ENCODE peak calls at places on chromosome 17, in six cellular contexts. R is neuronal stem cell, D is neural progenitor cell, K is PC-3, E is fibroblast of lung, O is GM12878. T is an unnamed sample.

GRCh38 chr17:35006961-35007360 is 26.6 kb downstream of the LIG3 start:
- DNase-seq in R (no peak), D (no peak), K (no peak), E (no peak), O (no peak), T (no peak)

GRCh38 chr17:75392559-75392958 is 12.9 kb downstream of the GRB2 start:
- DNase-seq in R (no peak), D (no peak), K (peak), E (no peak), O (no peak), T (no peak)

GRCh38 chr17:73691321-73691766 is 47.1 kb upstream of the SDK2 start:
- DNase-seq in R (no peak), D (no peak), K (no peak), E (no peak), O (no peak), T (no peak)

GRCh38 chr17:68455756-68456528 is 1.4 kb downstream of the WIPI1 start:
- DNase-seq in R (no peak), D (no peak), K (peak), E (peak), O (no peak), T (no peak)

GRCh38 chr17:45732926-45733505 is 51.1 kb upstream of the CRHR1 start:
- DNase-seq in R (no peak), D (no peak), K (no peak), E (no peak), O (no peak), T (no peak)

GRCh38 chr17:20823890-20824289 is 218.9 kb downstream of the USP22 start:
- DNase-seq in R (no peak), D (no peak), K (no peak), E (no peak), O (no peak), T (no peak)

GRCh38 chr17:33667671-33668070 is 374.6 kb upstream of the ASIC2 start:
- DNase-seq in R (no peak), D (no peak), K (no peak), E (no peak), O (no peak), T (peak)

GRCh38 chr17:68697850-68698313 is 96.7 kb upstream of the FAM20A start:
- DNase-seq in R (no peak), D (no peak), K (no peak), E (peak), O (no peak), T (no peak)

GRCh38 chr17:767076-767475 is 15.0 kb downstream of the GLOD4 start:
- DNase-seq in R (no peak), D (no peak), K (no peak), E (no peak), O (no peak), T (no peak)

GRCh38 chr17:37327341-37328090 is 48.3 kb upstream of the C17orf78 start:
- DNase-seq in R (no peak), D (no peak), K (no peak), E (peak), O (no peak), T (no peak)

GRCh38 chr17:27408891-27409290 is 47.4 kb upstream of the KSR1 start:
- DNase-seq in R (no peak), D (no peak), K (no peak), E (peak), O (no peak), T (peak)

GRCh38 chr17:35312790-35313711 is 60.4 kb downstream of the SLFN11 start:
- DNase-seq in R (peak), D (peak), K (peak), E (peak), O (peak), T (peak)

GRCh38 chr17:3801792-3802191 is 804 bp upstream of the ITGAE start:
- DNase-seq in R (no peak), D (no peak), K (no peak), E (no peak), O (no peak), T (no peak)

GRCh38 chr17:76536511-76537287 is 810 bp downstream of the CYGB start:
- DNase-seq in R (no peak), D (no peak), K (no peak), E (no peak), O (no peak), T (no peak)

GRCh38 chr17:16352838-16353701 is at the start of gene CENPV:
- DNase-seq in R (peak), D (peak), K (no peak), E (peak), O (no peak), T (peak)

GRCh38 chr17:2849327-2849670 is 53.1 kb downstream of the RAP1GAP2 start:
- DNase-seq in R (no peak), D (peak), K (no peak), E (no peak), O (no peak), T (no peak)

GRCh38 chr17:83149761-83150251 is 70.4 kb downstream of the METRNL start:
- DNase-seq in R (no peak), D (no peak), K (no peak), E (peak), O (no peak), T (no peak)

GRCh38 chr17:55588858-55589257 is 77.6 kb upstream of the SMIM36 start:
- DNase-seq in R (no peak), D (no peak), K (no peak), E (peak), O (no peak), T (peak)

GRCh38 chr17:47295037-47295873 is 28.5 kb upstream of the EFCAB13 start:
- DNase-seq in R (peak), D (peak), K (no peak), E (no peak), O (no peak), T (no peak)

GRCh38 chr17:43043306-43043705 is 18.3 kb downstream of the RND2 start:
- DNase-seq in R (no peak), D (no peak), K (no peak), E (peak), O (no peak), T (no peak)

GRCh38 chr17:10096556-10096955 is 101.8 kb downstream of the GAS7 start:
- DNase-seq in R (no peak), D (no peak), K (no peak), E (no peak), O (no peak), T (no peak)

GRCh38 chr17:57401556-57402488 is 145.5 kb downstream of the MSI2 start:
- DNase-seq in R (no peak), D (peak), K (no peak), E (no peak), O (no peak), T (no peak)

GRCh38 chr17:67018429-67019125 is 25.8 kb upstream of the CACNG1 start:
- DNase-seq in R (no peak), D (no peak), K (no peak), E (no peak), O (no peak), T (no peak)

GRCh38 chr17:63405741-63406261 is 40.3 kb downstream of the CYB561 start:
- DNase-seq in R (no peak), D (peak), K (peak), E (peak), O (no peak), T (peak)

GRCh38 chr17:8463089-8463488 is 27.4 kb downstream of the NDEL1 start:
- DNase-seq in R (no peak), D (no peak), K (no peak), E (no peak), O (no peak), T (no peak)

GRCh38 chr17:81340606-81341346 is 45.7 kb upstream of the SLC38A10 start:
- DNase-seq in R (no peak), D (no peak), K (peak), E (peak), O (no peak), T (peak)

GRCh38 chr17:29149431-29150064 is 30.6 kb downstream of the MYO18A start:
- DNase-seq in R (no peak), D (no peak), K (no peak), E (no peak), O (no peak), T (no peak)

GRCh38 chr17:36623281-36623680 is 21.9 kb downstream of the MRM1 start:
- DNase-seq in R (no peak), D (no peak), K (no peak), E (no peak), O (no peak), T (no peak)

GRCh38 chr17:40319651-40320550 is 10.9 kb downstream of the RARA start:
- DNase-seq in R (no peak), D (no peak), K (no peak), E (no peak), O (no peak), T (no peak)

GRCh38 chr17:63356275-63356905 is 89.7 kb downstream of the CYB561 start:
- DNase-seq in R (no peak), D (no peak), K (peak), E (peak), O (no peak), T (peak)

GRCh38 chr17:43434902-43435319 is 36.1 kb downstream of the ARL4D start:
- DNase-seq in R (no peak), D (no peak), K (peak), E (peak), O (no peak), T (no peak)

GRCh38 chr17:35731239-35731931 is at the start of gene RASL10B:
- DNase-seq in R (peak), D (peak), K (no peak), E (peak), O (no peak), T (peak)

GRCh38 chr17:4127555-4127954 is 15.3 kb downstream of the ZZEF1 start:
- DNase-seq in R (no peak), D (no peak), K (no peak), E (no peak), O (no peak), T (no peak)

GRCh38 chr17:9644910-9645751 is at the start of gene USP43:
- DNase-seq in R (peak), D (peak), K (peak), E (peak), O (no peak), T (no peak)

GRCh38 chr17:2050246-2050866 is 4.5 kb upstream of the HIC1 start:
- DNase-seq in R (peak), D (peak), K (peak), E (peak), O (no peak), T (peak)

GRCh38 chr17:3030096-3030495 is 33.3 kb downstream of the OR1D5 start:
- DNase-seq in R (no peak), D (no peak), K (peak), E (peak), O (no peak), T (peak)

GRCh38 chr17:65559483-65559801 is 2.0 kb downstream of the AXIN2 start:
- DNase-seq in R (no peak), D (peak), K (no peak), E (peak), O (no peak), T (peak)
- H3K9ac ChIP-seq in R (peak), D (peak), K (peak), E (no peak), O (peak), T (no peak)

GRCh38 chr17:78882546-78883089 is 20.4 kb downstream of the CEP295NL start:
- DNase-seq in R (no peak), D (no peak), K (no peak), E (no peak), O (no peak), T (no peak)
- H3K9ac ChIP-seq in R (no peak), D (no peak), K (peak), E (peak), O (no peak), T (peak)

GRCh38 chr17:50219345-50219744 is 17.9 kb upstream of the COL1A1 start:
- DNase-seq in R (no peak), D (no peak), K (peak), E (peak), O (no peak), T (no peak)
- H3K9ac ChIP-seq in R (no peak), D (no peak), K (peak), E (peak), O (no peak), T (no peak)

DNA sequence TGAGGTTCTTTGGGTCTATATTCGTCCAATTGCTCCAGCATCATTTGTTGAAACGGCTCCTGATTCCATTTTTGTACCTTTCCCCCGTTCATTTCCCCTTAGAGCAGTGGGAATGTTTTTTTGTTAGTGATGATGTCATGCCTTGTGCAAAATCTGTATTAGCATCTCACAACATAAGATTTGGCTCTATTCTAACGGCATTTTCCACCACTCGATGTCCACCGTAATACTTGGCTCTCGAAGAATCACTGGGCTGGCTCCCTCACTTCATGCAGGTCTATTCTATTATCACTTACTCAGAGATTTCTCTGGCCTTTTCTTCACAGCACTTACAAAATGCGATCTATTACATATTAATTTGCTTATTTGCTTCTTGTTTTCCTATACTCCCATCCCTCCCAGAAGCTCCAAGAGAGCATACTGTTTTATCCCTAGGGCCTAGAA is 571 bp upstream of the NME1 start:
- DNase-seq in R (no peak), D (no peak), K (peak), E (peak), O (no peak), T (no peak)
- H3K9ac ChIP-seq in R (no peak), D (peak), K (peak), E (peak), O (peak), T (peak)

DNA sequence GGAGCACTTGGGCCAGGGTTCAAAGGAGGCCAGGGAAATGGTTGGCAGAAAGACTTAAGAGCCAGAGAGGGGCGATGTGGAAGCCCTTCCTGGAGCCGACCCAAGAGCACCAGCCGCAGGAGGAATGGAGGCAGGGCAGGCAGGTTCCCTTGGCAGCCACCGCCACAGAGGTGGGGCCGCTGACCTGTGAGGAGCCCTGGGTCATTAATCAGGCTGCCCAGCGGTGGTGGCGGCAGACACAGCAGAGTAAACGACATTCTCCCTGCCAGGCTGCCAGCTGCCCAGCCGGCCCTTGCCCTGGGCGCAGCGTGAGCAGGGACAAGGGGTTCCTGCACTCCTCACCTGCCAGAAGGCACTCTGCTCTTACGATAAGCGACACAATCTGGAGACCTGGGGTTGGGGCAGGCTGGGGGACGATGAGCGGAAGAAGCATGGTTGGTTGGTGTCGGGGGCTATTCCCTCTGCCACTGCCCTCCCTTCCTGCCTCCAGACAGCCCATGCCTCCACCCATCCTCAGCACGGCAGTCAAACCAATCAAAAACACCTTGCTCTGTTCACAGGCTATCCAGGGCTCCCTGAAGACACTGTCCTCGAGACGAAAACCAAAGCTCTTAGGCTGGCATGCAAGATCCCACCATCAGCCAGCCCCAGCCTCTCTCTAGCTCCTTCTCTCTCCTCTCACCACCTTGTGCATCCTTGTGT is 40.9 kb downstream of the PLXDC1 start:
- DNase-seq in R (no peak), D (peak), K (no peak), E (no peak), O (no peak), T (no peak)
- H3K9ac ChIP-seq in R (no peak), D (no peak), K (no peak), E (no peak), O (no peak), T (no peak)

DNA sequence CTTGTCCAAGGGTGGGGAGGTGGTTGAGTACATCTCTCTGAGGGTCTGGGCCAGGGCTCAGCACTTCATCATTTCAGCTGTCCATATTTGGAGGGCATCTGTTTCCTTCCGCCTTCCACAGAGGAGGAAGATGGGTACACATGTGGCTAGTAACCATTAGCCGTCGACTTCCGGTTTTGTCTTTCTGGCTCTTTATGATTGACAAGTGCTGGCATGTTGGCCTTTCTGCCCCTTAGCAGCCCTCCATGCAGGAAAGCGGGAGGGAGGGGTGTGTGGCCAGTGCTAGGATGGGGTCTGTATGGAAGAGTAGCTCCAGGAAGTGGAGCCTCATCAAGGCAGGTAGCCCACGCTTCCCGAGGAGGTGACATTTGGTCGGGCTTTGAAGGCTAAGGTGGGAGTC is 69.6 kb downstream of the RAI1 start:
- DNase-seq in R (no peak), D (no peak), K (no peak), E (no peak), O (peak), T (no peak)
- H3K9ac ChIP-seq in R (peak), D (no peak), K (no peak), E (no peak), O (peak), T (no peak)

GRCh38 chr17:31052187-31052889 is 42.4 kb upstream of the NF1 start:
- DNase-seq in R (no peak), D (no peak), K (peak), E (peak), O (no peak), T (no peak)
- H3K9ac ChIP-seq in R (no peak), D (no peak), K (peak), E (no peak), O (no peak), T (no peak)